ENCODE peak calls at places on chromosomes 4 and X, in four cellular contexts. One of them, this sample, is unnamed.
A peak's percentile ranks its signal among the peaks of the same experiment; 100 is the strongest.

GRCh38 chr4:148376151-148376550 is 66.1 kb downstream of the NR3C2 start:
- DNase-seq in SK-N-SH: peak; percentile 3
- DNase-seq in A549: peak; percentile 23
- DNase-seq in HepG2: peak; percentile 94
- DNase-seq in this sample: no peak

GRCh38 chr4:144562019-144562740 is 83.8 kb upstream of the HHIP start:
- DNase-seq in SK-N-SH: no peak
- DNase-seq in HepG2: no peak
- DNase-seq in A549: no peak
- DNase-seq in this sample: no peak

GRCh38 chr4:115082633-115083032 is 30.8 kb downstream of the NDST4 start:
- DNase-seq in A549: no peak
- DNase-seq in HepG2: no peak
- DNase-seq in SK-N-SH: no peak
- DNase-seq in this sample: no peak

GRCh38 chr4:6280365-6280996 is 10.8 kb downstream of the WFS1 start:
- DNase-seq in A549: no peak
- DNase-seq in SK-N-SH: no peak
- DNase-seq in HepG2: no peak
- DNase-seq in this sample: no peak

GRCh38 chrX:47499291-47499690 is 16.3 kb upstream of the ZNF41 start:
- DNase-seq in A549: no peak
- DNase-seq in SK-N-SH: no peak
- DNase-seq in HepG2: no peak
- DNase-seq in this sample: no peak

GRCh38 chr4:39613093-39613656 is 25.5 kb downstream of the SMIM14 start:
- DNase-seq in SK-N-SH: no peak
- DNase-seq in HepG2: peak; percentile 49
- DNase-seq in A549: peak; percentile 31
- DNase-seq in this sample: no peak

GRCh38 chr4:138522366-138522765 is 280.2 kb upstream of the SLC7A11 start:
- DNase-seq in SK-N-SH: no peak
- DNase-seq in A549: peak; percentile 10
- DNase-seq in HepG2: peak; percentile 3
- DNase-seq in this sample: no peak

GRCh38 chr4:164373021-164373420 is 380.9 kb upstream of the SMIM31 start:
- DNase-seq in SK-N-SH: no peak
- DNase-seq in HepG2: no peak
- DNase-seq in A549: no peak
- DNase-seq in this sample: no peak

GRCh38 chr4:185512516-185512915 is 22.8 kb downstream of the PDLIM3 start:
- DNase-seq in SK-N-SH: no peak
- DNase-seq in HepG2: no peak
- DNase-seq in A549: no peak
- DNase-seq in this sample: no peak

GRCh38 chr4:7361256-7361655 is 73.5 kb downstream of the PSAPL1 start:
- DNase-seq in SK-N-SH: no peak
- DNase-seq in HepG2: no peak
- DNase-seq in A549: no peak
- DNase-seq in this sample: no peak

GRCh38 chr4:48635310-48635709 is 144.8 kb downstream of the FRYL start:
- DNase-seq in A549: peak; percentile 1
- DNase-seq in SK-N-SH: no peak
- DNase-seq in HepG2: peak; percentile 9
- DNase-seq in this sample: no peak

GRCh38 chr4:97216031-97216430 is 927.2 kb downstream of the STPG2 start:
- DNase-seq in SK-N-SH: no peak
- DNase-seq in A549: no peak
- DNase-seq in HepG2: no peak
- DNase-seq in this sample: no peak

GRCh38 chrX:138026211-138026610 is 460.3 kb downstream of the ZIC3 start:
- DNase-seq in A549: peak; percentile 1
- DNase-seq in SK-N-SH: peak; percentile 27
- DNase-seq in HepG2: no peak
- DNase-seq in this sample: no peak

GRCh38 chr4:73751830-73752229 is 11.5 kb downstream of the CXCL8 start:
- DNase-seq in HepG2: no peak
- DNase-seq in A549: no peak
- DNase-seq in SK-N-SH: no peak
- DNase-seq in this sample: no peak

GRCh38 chr4:184424993-184425758 is 49.2 kb downstream of the IRF2 start:
- DNase-seq in HepG2: no peak
- DNase-seq in A549: no peak
- DNase-seq in SK-N-SH: no peak
- DNase-seq in this sample: no peak

GRCh38 chrX:69552512-69552911 is 48.4 kb downstream of the NALF2 start:
- DNase-seq in A549: no peak
- DNase-seq in SK-N-SH: no peak
- DNase-seq in HepG2: no peak
- DNase-seq in this sample: no peak

GRCh38 chr4:77451530-77451929 is 154.1 kb upstream of the CXCL13 start:
- DNase-seq in HepG2: no peak
- DNase-seq in A549: no peak
- DNase-seq in SK-N-SH: no peak
- DNase-seq in this sample: no peak

GRCh38 chr4:159174645-159175147 is 71.8 kb downstream of the RAPGEF2 start:
- DNase-seq in A549: no peak
- DNase-seq in SK-N-SH: no peak
- DNase-seq in HepG2: no peak
- DNase-seq in this sample: no peak

GRCh38 chr4:60857354-60857753 is 342.8 kb upstream of the ADGRL3 start:
- DNase-seq in A549: no peak
- DNase-seq in HepG2: no peak
- DNase-seq in SK-N-SH: no peak
- DNase-seq in this sample: no peak

GRCh38 chr4:8738471-8738931 is 133.1 kb downstream of the HMX1 start:
- DNase-seq in SK-N-SH: peak; percentile 12
- DNase-seq in HepG2: no peak
- DNase-seq in A549: no peak
- DNase-seq in this sample: no peak

GRCh38 chr4:25795566-25796454 is 67.0 kb downstream of the SEL1L3 start:
- DNase-seq in HepG2: peak; percentile 15
- DNase-seq in SK-N-SH: no peak
- DNase-seq in A549: no peak
- DNase-seq in this sample: no peak

GRCh38 chr4:152259866-152260265 is 276.0 kb downstream of the FBXW7 start:
- DNase-seq in SK-N-SH: no peak
- DNase-seq in A549: no peak
- DNase-seq in HepG2: no peak
- DNase-seq in this sample: no peak

GRCh38 chrX:139642241-139642927 is 65.6 kb downstream of the MCF2 start:
- DNase-seq in HepG2: no peak
- DNase-seq in SK-N-SH: no peak
- DNase-seq in A549: no peak
- DNase-seq in this sample: no peak

GRCh38 chr4:8882239-8882638 is 10.6 kb upstream of the HMX1 start:
- DNase-seq in A549: no peak
- DNase-seq in HepG2: no peak
- DNase-seq in SK-N-SH: peak; percentile 64
- DNase-seq in this sample: no peak

GRCh38 chr4:142671516-142671915 is 174.6 kb downstream of the INPP4B start:
- DNase-seq in HepG2: no peak
- DNase-seq in SK-N-SH: no peak
- DNase-seq in A549: no peak
- DNase-seq in this sample: no peak

GRCh38 chr4:162274354-162274753 is 110.6 kb upstream of the FSTL5 start:
- DNase-seq in HepG2: no peak
- DNase-seq in A549: no peak
- DNase-seq in SK-N-SH: no peak
- DNase-seq in this sample: peak; percentile 40

GRCh38 chr4:183240581-183241321 is 79.3 kb downstream of the CLDN22 start:
- DNase-seq in A549: no peak
- DNase-seq in HepG2: no peak
- DNase-seq in SK-N-SH: no peak
- DNase-seq in this sample: no peak

GRCh38 chr4:187469627-187470026 is 525.9 kb upstream of the ZFP42 start:
- DNase-seq in HepG2: no peak
- DNase-seq in A549: no peak
- DNase-seq in SK-N-SH: no peak
- DNase-seq in this sample: no peak

GRCh38 chrX:10404435-10404834 is 215.9 kb downstream of the MID1 start:
- DNase-seq in HepG2: no peak
- DNase-seq in A549: no peak
- DNase-seq in SK-N-SH: no peak
- DNase-seq in this sample: no peak
- TF ChIP-seq PBX3 in HepG2: no peak
- TF ChIP-seq PBX3 in A549: no peak
- TF ChIP-seq PBX3 in SK-N-SH: no peak
- TF ChIP-seq PBX3 in this sample: no peak

DNA sequence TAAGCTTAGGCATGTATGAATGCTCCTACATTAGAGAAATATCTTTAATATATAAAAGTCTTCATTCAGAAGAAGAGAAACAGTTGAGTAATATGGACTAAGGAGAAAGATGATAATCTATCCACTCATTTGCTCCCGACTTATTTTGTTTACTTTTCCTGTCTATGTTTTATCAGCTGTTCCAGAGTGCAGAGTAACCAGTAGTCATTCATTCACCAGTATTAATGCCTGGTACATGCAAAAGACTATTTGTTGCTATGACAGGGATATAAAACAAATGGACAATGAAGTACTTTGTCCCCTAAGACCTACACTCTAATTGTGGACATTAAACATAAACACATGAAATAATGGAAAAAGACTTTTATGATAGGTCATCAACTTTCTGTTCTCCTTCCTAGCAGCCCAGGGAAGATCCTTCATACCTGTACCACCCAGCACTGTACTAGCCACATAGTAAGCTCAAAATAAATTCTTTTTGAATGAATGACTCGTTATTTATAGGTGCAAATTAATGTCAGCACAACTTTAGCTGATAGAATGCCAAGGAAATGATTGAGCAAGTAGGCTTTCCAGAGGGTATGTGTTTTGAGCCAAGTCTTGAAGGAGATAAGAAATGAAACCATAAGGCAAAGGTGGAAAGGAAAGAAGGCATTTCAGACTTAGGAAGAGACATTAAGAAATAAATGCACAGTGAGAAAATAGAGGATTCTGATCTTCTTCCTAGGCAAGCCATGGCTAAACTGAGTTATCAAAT is 45.0 kb upstream of the IL13RA1 start:
- DNase-seq in A549: peak; percentile 1
- DNase-seq in HepG2: peak; percentile 6
- DNase-seq in SK-N-SH: no peak
- DNase-seq in this sample: no peak
- TF ChIP-seq PBX3 in A549: no peak
- TF ChIP-seq PBX3 in HepG2: no peak
- TF ChIP-seq PBX3 in SK-N-SH: no peak
- TF ChIP-seq PBX3 in this sample: no peak

GRCh38 chr4:102610476-102610875 is 109.3 kb downstream of the NFKB1 start:
- DNase-seq in SK-N-SH: no peak
- DNase-seq in HepG2: no peak
- DNase-seq in A549: no peak
- DNase-seq in this sample: no peak
- TF ChIP-seq PBX3 in SK-N-SH: no peak
- TF ChIP-seq PBX3 in HepG2: no peak
- TF ChIP-seq PBX3 in A549: no peak
- TF ChIP-seq PBX3 in this sample: no peak

DNA sequence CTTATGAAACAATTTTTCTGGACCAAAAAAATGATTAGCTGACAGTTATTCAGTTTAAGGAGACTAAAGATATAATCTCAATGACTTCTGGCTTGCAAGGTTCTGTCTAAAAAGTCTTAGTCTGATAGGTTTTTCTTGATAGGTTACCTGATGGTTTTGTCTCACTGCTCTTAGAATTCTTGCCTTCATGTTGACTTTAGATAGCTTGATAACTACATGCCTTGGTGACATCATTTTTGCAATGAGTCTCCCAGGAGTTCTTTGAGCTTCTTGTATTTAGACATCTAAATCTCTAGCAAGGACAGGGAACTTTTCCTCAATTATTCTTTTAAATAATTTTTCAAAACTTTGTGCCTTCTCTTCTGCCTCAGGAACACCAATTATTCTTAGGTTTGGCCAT is 1965.3 kb downstream of the ARAP2 start:
- DNase-seq in A549: no peak
- DNase-seq in SK-N-SH: no peak
- DNase-seq in HepG2: no peak
- DNase-seq in this sample: no peak
- TF ChIP-seq PBX3 in A549: no peak
- TF ChIP-seq PBX3 in SK-N-SH: no peak
- TF ChIP-seq PBX3 in HepG2: no peak
- TF ChIP-seq PBX3 in this sample: no peak

DNA sequence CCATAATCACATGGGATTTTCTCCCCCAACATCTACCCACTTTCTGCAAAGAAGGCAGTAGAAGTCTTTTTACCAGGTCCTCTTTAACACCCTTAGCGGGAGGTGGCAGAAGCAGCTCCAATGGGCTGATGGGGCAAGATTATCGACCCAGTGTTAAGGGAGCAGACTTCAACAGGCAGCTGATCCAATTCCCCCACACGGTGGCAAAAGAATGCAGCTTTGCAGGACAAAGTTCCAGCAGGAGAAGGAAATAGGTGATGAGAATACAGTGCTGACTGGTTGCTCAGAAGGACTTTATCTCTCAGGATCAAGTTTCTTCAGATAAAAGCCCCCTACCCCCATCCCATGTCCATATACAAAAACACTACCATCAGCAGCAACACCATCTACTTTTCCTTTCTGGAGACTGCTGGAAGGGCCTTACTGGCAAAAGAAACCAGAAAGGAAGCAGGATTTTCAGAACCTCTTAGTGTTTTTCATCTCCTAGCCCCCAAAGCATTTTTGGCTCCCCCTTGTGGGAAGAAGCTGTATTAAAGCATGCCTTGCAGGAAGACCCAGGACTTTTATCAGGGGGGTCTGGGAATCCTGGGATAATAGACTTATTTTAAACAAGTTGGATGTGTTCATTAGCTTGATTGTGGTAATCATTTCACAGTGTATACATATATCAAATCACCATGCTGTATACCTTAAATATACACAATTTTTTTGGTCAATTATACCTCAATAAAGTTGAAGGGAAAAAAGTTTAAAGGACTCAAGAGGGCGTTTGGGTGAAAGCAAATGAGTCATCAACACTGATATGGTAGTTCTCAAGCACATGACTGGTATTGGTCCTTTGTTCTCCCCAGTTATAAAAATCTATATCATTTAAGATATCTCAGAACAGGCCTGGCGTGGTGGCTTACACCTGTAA is 146.4 kb downstream of the GPC3 start:
- DNase-seq in SK-N-SH: peak; percentile 50
- DNase-seq in A549: peak; percentile 33
- DNase-seq in HepG2: no peak
- DNase-seq in this sample: no peak
- TF ChIP-seq PBX3 in SK-N-SH: no peak
- TF ChIP-seq PBX3 in A549: no peak
- TF ChIP-seq PBX3 in HepG2: no peak
- TF ChIP-seq PBX3 in this sample: no peak

GRCh38 chrX:143571521-143571920 is 54.2 kb upstream of the SPANXN3 start:
- DNase-seq in HepG2: no peak
- DNase-seq in SK-N-SH: no peak
- DNase-seq in A549: no peak
- DNase-seq in this sample: no peak
- TF ChIP-seq PBX3 in HepG2: no peak
- TF ChIP-seq PBX3 in SK-N-SH: no peak
- TF ChIP-seq PBX3 in A549: no peak
- TF ChIP-seq PBX3 in this sample: no peak